ENCODE peak calls at places on chromosomes 13 and 19, in seven cellular contexts. G is NCI-H2171 treated with DMSO at 0.1 percent for 48 hours; X is GM04504; Z is activated naive CD8-positive, alpha-beta T cell treated with anti-CD3 and anti-CD28 coated beads for 36 hours; S is left cardiac atrium; J is CD8-positive, alpha-beta memory T cell; A is ecto neural progenitor cell. P is an unnamed sample.

GRCh38 chr13:54934121-54934520 is 1905.5 kb downstream of the OLFM4 start:
- DNase-seq in G (no peak), Z (no peak), A (no peak), S (no peak), J (no peak), X (no peak), P (no peak)

GRCh38 chr13:83865161-83866137 is 16.8 kb downstream of the SLITRK1 start:
- DNase-seq in A (no peak), G (no peak), S (no peak), J (no peak), X (no peak), Z (no peak), P (no peak)

GRCh38 chr19:5288347-5288739 is 52.3 kb downstream of the PTPRS start:
- DNase-seq in G (no peak), J (no peak), S (no peak), X (no peak), Z (no peak), A (no peak), P (no peak)

GRCh38 chr13:94917814-94918213 is 205.5 kb upstream of the SOX21 start:
- DNase-seq in X (no peak), A (no peak), J (no peak), G (no peak), S (no peak), Z (no peak), P (no peak)

GRCh38 chr19:53910170-53910518 is 1.1 kb downstream of the CACNG7 start:
- DNase-seq in J (no peak), A (peak), X (no peak), G (no peak), Z (no peak), S (no peak), P (no peak)

GRCh38 chr13:40439928-40440327 is 226.5 kb downstream of the FOXO1 start:
- DNase-seq in G (no peak), S (peak), J (no peak), Z (no peak), X (no peak), A (no peak), P (no peak)

GRCh38 chr19:28485300-28485699 is 727.7 kb downstream of the UQCRFS1 start:
- DNase-seq in J (no peak), A (no peak), X (no peak), Z (no peak), S (no peak), G (no peak), P (no peak)

GRCh38 chr13:20134732-20135131 is 26.1 kb downstream of the GJA3 start:
- DNase-seq in Z (no peak), A (no peak), S (no peak), X (no peak), G (no peak), J (no peak), P (no peak)

GRCh38 chr19:40542197-40542859 is 34.3 kb upstream of the SHKBP1 start:
- DNase-seq in Z (no peak), X (no peak), A (no peak), J (no peak), S (peak), G (peak), P (no peak)

GRCh38 chr13:67063036-67063435 is 167.1 kb downstream of the PCDH9 start:
- DNase-seq in X (no peak), A (no peak), G (peak), Z (no peak), S (no peak), J (no peak), P (no peak)

GRCh38 chr13:91664036-91664435 is 265.6 kb downstream of the GPC5 start:
- DNase-seq in S (no peak), G (peak), X (no peak), A (no peak), Z (no peak), J (no peak), P (no peak)

GRCh38 chr13:36673838-36674326 is at the start of gene SERTM1:
- DNase-seq in G (no peak), Z (no peak), S (peak), J (no peak), A (peak), X (no peak), P (no peak)

GRCh38 chr13:38417241-38417640 is 67.6 kb downstream of the UFM1 start:
- DNase-seq in G (no peak), Z (no peak), A (no peak), S (no peak), J (no peak), X (no peak), P (no peak)

GRCh38 chr19:49301866-49302252 is 23.1 kb downstream of the SLC6A16 start:
- DNase-seq in X (no peak), Z (no peak), J (no peak), A (no peak), G (no peak), S (no peak), P (no peak)

GRCh38 chr13:33017410-33017929 is 1.2 kb downstream of the KL start:
- DNase-seq in S (peak), X (no peak), J (peak), Z (peak), G (no peak), A (peak), P (no peak)

GRCh38 chr13:73096173-73097117 is 37.6 kb downstream of the KLF5 start:
- DNase-seq in G (no peak), Z (no peak), J (no peak), A (no peak), X (no peak), S (no peak), P (no peak)

GRCh38 chr19:49838816-49839588 is 12.0 kb upstream of the PTOV1 start:
- DNase-seq in A (no peak), J (no peak), X (no peak), Z (no peak), G (no peak), S (no peak), P (no peak)

GRCh38 chr19:19655051-19655594 is 8.4 kb downstream of the ATP13A1 start:
- DNase-seq in Z (no peak), X (no peak), S (no peak), A (no peak), G (no peak), J (no peak), P (peak)

GRCh38 chr19:29569038-29569911 is 36.8 kb upstream of the POP4 start:
- DNase-seq in A (no peak), J (no peak), G (no peak), Z (no peak), X (no peak), S (no peak), P (no peak)

GRCh38 chr19:14337510-14337909 is 43.7 kb upstream of the ADGRE5 start:
- DNase-seq in S (peak), X (no peak), J (peak), G (no peak), Z (peak), A (no peak), P (no peak)

GRCh38 chr19:5302396-5302795 is 38.2 kb downstream of the PTPRS start:
- DNase-seq in G (peak), Z (no peak), X (no peak), A (no peak), J (no peak), S (no peak), P (no peak)

GRCh38 chr13:98143601-98144500 is 957 bp downstream of the FARP1 start:
- DNase-seq in A (no peak), G (peak), S (peak), Z (peak), J (no peak), X (peak), P (peak)

GRCh38 chr13:40072663-40073120 is 417.2 kb downstream of the COG6 start:
- DNase-seq in J (no peak), S (peak), A (no peak), Z (no peak), X (no peak), G (no peak), P (no peak)

GRCh38 chr13:64928704-64929499 is 2301.2 kb downstream of the PCDH9 start:
- DNase-seq in S (no peak), J (no peak), X (peak), Z (no peak), A (no peak), G (no peak), P (no peak)

GRCh38 chr13:29577135-29578051 is 18.1 kb downstream of the SLC7A1 start:
- DNase-seq in G (no peak), S (no peak), X (no peak), J (no peak), Z (no peak), A (no peak), P (no peak)

P was measured in 8988T.